ENCODE peak calls at places on chromosomes 6 and 20, in five cellular contexts. P is uterus, M is heart left ventricle, E is spleen, R is upper lobe of left lung. I is an unnamed sample.

GRCh38 chr20:37846573-37846972 is 56.4 kb upstream of the VSTM2L start:
- DNase-seq in M (no peak), P (no peak), R (no peak), E (no peak), I (no peak)

GRCh38 chr6:84522135-84522535 is 242.3 kb downstream of the TBX18 start:
- DNase-seq in R (no peak), E (no peak), M (no peak), P (no peak), I (no peak)

GRCh38 chr6:40251609-40252008 is 317.3 kb upstream of the MOCS1 start:
- DNase-seq in E (no peak), M (no peak), R (no peak), P (no peak), I (no peak)

GRCh38 chr20:50580842-50581544 is 70.8 kb downstream of the PTPN1 start:
- DNase-seq in R (no peak), P (no peak), M (no peak), E (peak; percentile 64), I (no peak)

GRCh38 chr6:101454106-101454676 is 60.7 kb downstream of the GRIK2 start:
- DNase-seq in P (no peak), R (no peak), E (no peak), M (no peak), I (no peak)

GRCh38 chr20:61986762-61987321 is 78.8 kb downstream of the TAF4 start:
- DNase-seq in R (no peak), E (no peak), M (no peak), P (no peak), I (no peak)

GRCh38 chr6:6313012-6313411 is 7.5 kb downstream of the F13A1 start:
- DNase-seq in M (no peak), R (no peak), P (no peak), E (no peak), I (no peak)

GRCh38 chr20:63777614-63778013 is 38.0 kb downstream of the SLC2A4RG start:
- DNase-seq in R (no peak), M (peak; percentile 20), P (no peak), E (no peak), I (no peak)

GRCh38 chr20:4289875-4290274 is 274.5 kb upstream of the RNF24 start:
- DNase-seq in P (no peak), M (no peak), E (no peak), R (no peak), I (no peak)

GRCh38 chr20:63686492-63687321 is 9.7 kb upstream of the TNFRSF6B start:
- DNase-seq in M (peak; percentile 86), R (peak; percentile 91), E (peak; percentile 90), P (peak; percentile 79), I (no peak)

GRCh38 chr20:46168438-46168837 is 50.3 kb downstream of the CD40 start:
- DNase-seq in P (no peak), M (no peak), R (no peak), E (no peak), I (no peak)

GRCh38 chr6:36985384-36985962 is 523 bp downstream of the MTCH1 start:
- DNase-seq in M (no peak), R (no peak), E (no peak), P (no peak), I (peak; percentile 50)

GRCh38 chr6:39769012-39769411 is 23.2 kb upstream of the DAAM2 start:
- DNase-seq in M (no peak), E (no peak), P (no peak), R (no peak), I (no peak)

GRCh38 chr6:16918586-16918985 is 157.3 kb upstream of the ATXN1 start:
- DNase-seq in R (no peak), E (no peak), P (no peak), M (no peak), I (no peak)

GRCh38 chr6:73497915-73498314 is 22.9 kb downstream of the EEF1A1 start:
- DNase-seq in R (no peak), P (no peak), E (no peak), M (no peak), I (no peak)

GRCh38 chr6:138590796-138591709 is 91.8 kb upstream of the NHSL1 start:
- DNase-seq in E (no peak), P (peak; percentile 48), M (no peak), R (no peak), I (peak; percentile 74)

GRCh38 chr6:1601616-1602355 is 7.9 kb upstream of the FOXC1 start:
- DNase-seq in E (peak; percentile 66), P (no peak), R (peak; percentile 85), M (no peak), I (no peak)

GRCh38 chr20:41138527-41139226 is 1.3 kb downstream of the PLCG1 start:
- DNase-seq in R (no peak), E (no peak), P (no peak), M (no peak), I (no peak)

GRCh38 chr6:125552819-125553218 is 196.6 kb upstream of the HEY2 start:
- DNase-seq in P (no peak), E (no peak), R (no peak), M (no peak), I (no peak)

GRCh38 chr6:133241088-133241900 is at the start of gene EYA4:
- DNase-seq in R (peak; percentile 86), M (peak; percentile 73), E (peak; percentile 56), P (no peak), I (no peak)

GRCh38 chr20:11469795-11470495 is 447.7 kb upstream of the BTBD3 start:
- DNase-seq in P (no peak), E (no peak), R (no peak), M (no peak), I (no peak)

GRCh38 chr6:55568779-55569439 is 10.1 kb downstream of the HMGCLL1 start:
- DNase-seq in E (no peak), P (no peak), R (no peak), M (no peak), I (no peak)

GRCh38 chr6:160248538-160248937 is 10.1 kb downstream of the SLC22A2 start:
- DNase-seq in M (no peak), P (no peak), R (no peak), E (no peak), I (no peak)

GRCh38 chr6:143039548-143039947 is 21.1 kb upstream of the AIG1 start:
- DNase-seq in E (no peak), R (no peak), M (no peak), P (no peak), I (no peak)

GRCh38 chr20:20530428-20531151 is 162.7 kb downstream of the INSM1 start:
- DNase-seq in E (no peak), M (no peak), P (no peak), R (no peak), I (no peak)

GRCh38 chr6:166864333-166864732 is 92.0 kb downstream of the RNASET2 start:
- DNase-seq in M (no peak), E (no peak), P (no peak), R (no peak), I (no peak)

GRCh38 chr6:159595173-159595572 is 97.9 kb downstream of the SOD2 start:
- DNase-seq in P (no peak), R (no peak), E (no peak), M (no peak), I (peak; percentile 73)

DNA sequence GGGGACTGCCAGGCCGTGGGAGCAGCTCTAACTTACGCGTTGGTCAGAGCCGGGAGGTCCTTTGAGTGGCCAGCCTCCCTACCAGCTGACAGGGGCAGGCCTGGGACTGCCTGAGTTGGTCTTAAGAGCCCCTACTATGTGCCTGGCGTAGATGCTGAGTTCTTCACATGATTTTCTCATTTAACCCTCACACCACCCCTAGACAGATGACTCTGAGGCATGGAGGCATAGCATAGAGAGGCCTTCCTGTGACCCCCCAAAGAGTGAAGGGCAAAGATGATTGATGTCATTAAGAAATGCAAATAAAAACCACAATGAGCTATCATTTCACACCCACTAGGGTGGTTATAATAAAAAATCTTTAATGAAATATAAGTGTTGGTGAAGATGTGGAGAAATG is 36.8 kb downstream of the MRPL14 start:
- DNase-seq in E (no peak), R (no peak), P (no peak), M (no peak), I (no peak)
- H3K27ac ChIP-seq in E (no peak overlapping the region), R (no peak overlapping the region), P (no peak overlapping the region), M (no peak overlapping the region), I (no peak overlapping the region)

GRCh38 chr6:88631830-88632229 is 331.6 kb downstream of the RNGTT start:
- DNase-seq in M (no peak), R (no peak), P (no peak), E (no peak), I (no peak)

GRCh38 chr6:88629838-88630462 is 333.5 kb downstream of the RNGTT start:
- DNase-seq in M (no peak), R (no peak), P (no peak), E (no peak), I (no peak)

GRCh38 chr6:88623531-88623930 is 339.9 kb downstream of the RNGTT start:
- DNase-seq in P (no peak), R (no peak), E (no peak), M (no peak), I (no peak)

GRCh38 chr6:88626460-88626859 is 337.0 kb downstream of the RNGTT start:
- DNase-seq in E (no peak), P (no peak), M (no peak), R (no peak), I (no peak)
- H3K4me1 ChIP-seq in E (no peaks in the 10 kb centered on the region), P (no peaks in the 10 kb centered on the region), M (no peaks in the 10 kb centered on the region), R (no peaks in the 10 kb centered on the region), I (no peaks in the 10 kb centered on the region)

DNA sequence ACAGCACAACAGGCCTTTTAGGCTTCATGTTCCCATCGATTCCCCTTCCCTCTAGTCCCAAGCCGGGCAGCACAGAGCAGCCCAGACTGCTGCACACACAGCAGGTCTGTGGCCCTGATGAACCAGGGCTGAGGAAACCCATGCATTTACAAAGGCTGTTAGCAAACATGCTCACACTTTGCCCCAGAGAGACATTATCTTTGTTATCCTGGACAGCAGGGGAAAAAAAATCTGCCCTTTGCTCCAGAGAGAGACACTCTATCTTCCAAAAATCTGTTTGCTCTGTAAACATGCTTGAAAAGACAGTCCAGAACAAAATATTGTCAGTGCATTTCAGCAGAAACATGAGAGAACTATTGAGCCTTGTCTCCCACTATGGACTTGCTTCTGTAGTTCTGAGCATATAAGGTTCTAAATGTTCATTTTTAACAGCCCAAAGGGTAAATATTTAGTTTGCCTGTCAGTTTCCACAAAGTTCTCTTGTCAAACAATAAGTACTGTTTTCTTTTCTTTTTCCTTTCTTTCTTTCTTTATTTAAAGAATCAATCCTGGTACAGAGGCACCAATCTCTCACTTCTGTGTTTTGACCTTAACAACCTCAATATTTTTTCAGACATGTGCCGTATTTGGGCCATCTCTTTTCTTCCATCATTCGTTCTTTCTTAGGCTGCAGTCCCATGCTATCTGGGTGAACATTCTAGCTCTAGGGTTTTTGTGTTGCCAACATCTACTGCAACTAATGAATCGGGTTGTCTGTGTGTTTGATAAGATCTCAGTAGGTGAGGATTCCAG is 468.0 kb downstream of the EPM2A start:
- DNase-seq in R (no peak), E (no peak), M (no peak), P (no peak), I (peak; percentile 70)
- TF ChIP-seq POLR2A in R (no peak), E (no peak), M (no peak), P (no peak), I (peak; percentile 33)

DNA sequence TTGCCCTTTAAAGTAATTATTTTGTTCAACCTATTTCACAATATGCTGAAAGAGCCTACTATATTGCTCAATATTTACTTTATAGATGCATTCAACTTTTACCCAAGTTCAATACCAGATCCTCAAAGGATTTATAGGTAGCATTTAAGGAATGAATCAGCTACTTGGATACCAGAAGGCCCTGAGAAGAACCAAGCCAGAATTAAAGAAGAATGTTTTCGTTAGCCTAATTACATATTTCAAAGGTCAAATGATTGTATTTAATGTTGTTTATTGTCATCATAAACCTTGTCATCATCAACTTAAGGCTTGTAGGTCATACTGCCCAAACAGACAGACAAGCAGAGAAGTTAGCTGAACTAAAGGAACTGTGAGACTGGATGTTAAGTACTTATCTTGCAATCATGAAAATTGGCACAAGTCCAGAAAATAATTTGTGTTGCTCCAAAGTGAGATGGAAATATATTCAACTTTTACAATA is 636.7 kb downstream of the RFPL4B start:
- DNase-seq in M (no peak), R (no peak), P (no peak), E (no peak), I (no peak)
- H3K27ac ChIP-seq in M (no peak overlapping the region), R (no peak overlapping the region), P (no peak overlapping the region), E (no peak overlapping the region), I (no peak overlapping the region)